ENCODE peak calls at places on chromosome 10, in six cellular contexts. One of them, this sample, is unnamed. For H3K4me1, the result is how much of the 10 kb centered on the place peaks cover.

GRCh38 chr10:34715511-34716187 is 99.4 kb downstream of the PARD3 start:
- ATAC-seq in A549: no peak
- ATAC-seq in GM12878: no peak
- ATAC-seq in K562: no peak
- ATAC-seq in HepG2: no peak
- ATAC-seq in upper lobe of left lung: no peak
- ATAC-seq in this sample: no peak

GRCh38 chr10:98098247-98098646 is 36.2 kb upstream of the R3HCC1L start:
- ATAC-seq in GM12878: no peak
- ATAC-seq in upper lobe of left lung: no peak
- ATAC-seq in K562: no peak
- ATAC-seq in HepG2: no peak
- ATAC-seq in A549: no peak
- ATAC-seq in this sample: no peak

GRCh38 chr10:4278161-4278560 is 493.2 kb upstream of the KLF6 start:
- ATAC-seq in GM12878: no peak
- ATAC-seq in HepG2: no peak
- ATAC-seq in K562: no peak
- ATAC-seq in A549: no peak
- ATAC-seq in upper lobe of left lung: no peak
- ATAC-seq in this sample: no peak

GRCh38 chr10:6399879-6400278 is 180.2 kb downstream of the PRKCQ start:
- ATAC-seq in GM12878: no peak
- ATAC-seq in HepG2: no peak
- ATAC-seq in K562: no peak
- ATAC-seq in A549: no peak
- ATAC-seq in upper lobe of left lung: no peak
- ATAC-seq in this sample: no peak

GRCh38 chr10:43598447-43598846 is 7.8 kb upstream of the ZNF485 start:
- ATAC-seq in HepG2: no peak
- ATAC-seq in GM12878: no peak
- ATAC-seq in upper lobe of left lung: no peak
- ATAC-seq in K562: no peak
- ATAC-seq in A549: no peak
- ATAC-seq in this sample: no peak

GRCh38 chr10:26269754-26270153 is 53.2 kb downstream of the GAD2 start:
- ATAC-seq in K562: peak
- ATAC-seq in GM12878: peak
- ATAC-seq in A549: peak
- ATAC-seq in upper lobe of left lung: no peak
- ATAC-seq in HepG2: peak
- ATAC-seq in this sample: no peak

GRCh38 chr10:97612386-97612785 is 20.9 kb downstream of the MORN4 start:
- ATAC-seq in K562: peak
- ATAC-seq in upper lobe of left lung: peak
- ATAC-seq in HepG2: peak
- ATAC-seq in A549: peak
- ATAC-seq in GM12878: peak
- ATAC-seq in this sample: peak

GRCh38 chr10:31000867-31001266 is 30.8 kb downstream of the ZNF438 start:
- ATAC-seq in GM12878: no peak
- ATAC-seq in A549: no peak
- ATAC-seq in upper lobe of left lung: peak
- ATAC-seq in HepG2: no peak
- ATAC-seq in K562: no peak
- ATAC-seq in this sample: no peak

GRCh38 chr10:52609071-52609470 is 163.5 kb downstream of the MBL2 start:
- ATAC-seq in HepG2: no peak
- ATAC-seq in upper lobe of left lung: no peak
- ATAC-seq in K562: no peak
- ATAC-seq in GM12878: no peak
- ATAC-seq in A549: no peak
- ATAC-seq in this sample: no peak

GRCh38 chr10:35217458-35217857 is 90.8 kb downstream of the CREM start:
- ATAC-seq in HepG2: no peak
- ATAC-seq in upper lobe of left lung: peak
- ATAC-seq in A549: no peak
- ATAC-seq in GM12878: no peak
- ATAC-seq in K562: no peak
- ATAC-seq in this sample: peak

GRCh38 chr10:22697101-22697500 is 17.3 kb downstream of the PIP4K2A start:
- ATAC-seq in HepG2: no peak
- ATAC-seq in K562: no peak
- ATAC-seq in upper lobe of left lung: no peak
- ATAC-seq in GM12878: no peak
- ATAC-seq in A549: no peak
- ATAC-seq in this sample: no peak

GRCh38 chr10:119531067-119531466 is 11.5 kb downstream of the RGS10 start:
- ATAC-seq in K562: no peak
- ATAC-seq in A549: no peak
- ATAC-seq in GM12878: no peak
- ATAC-seq in upper lobe of left lung: no peak
- ATAC-seq in HepG2: peak
- ATAC-seq in this sample: peak

GRCh38 chr10:31299119-31299518 is 19.9 kb upstream of the ZEB1 start:
- ATAC-seq in HepG2: no peak
- ATAC-seq in K562: no peak
- ATAC-seq in GM12878: no peak
- ATAC-seq in A549: no peak
- ATAC-seq in upper lobe of left lung: no peak
- ATAC-seq in this sample: no peak

GRCh38 chr10:118340486-118340885 is 1.6 kb downstream of the FAM204A start:
- ATAC-seq in A549: no peak
- ATAC-seq in upper lobe of left lung: peak
- ATAC-seq in GM12878: peak
- ATAC-seq in K562: no peak
- ATAC-seq in HepG2: no peak
- ATAC-seq in this sample: no peak

GRCh38 chr10:70053212-70053895 is 708 bp downstream of the MACROH2A2 start:
- ATAC-seq in A549: peak
- ATAC-seq in upper lobe of left lung: peak
- ATAC-seq in GM12878: no peak
- ATAC-seq in HepG2: peak
- ATAC-seq in K562: no peak
- ATAC-seq in this sample: peak

GRCh38 chr10:7071421-7071820 is 339.4 kb downstream of the SFMBT2 start:
- ATAC-seq in HepG2: no peak
- ATAC-seq in A549: no peak
- ATAC-seq in K562: no peak
- ATAC-seq in upper lobe of left lung: no peak
- ATAC-seq in GM12878: no peak
- ATAC-seq in this sample: no peak

GRCh38 chr10:62501547-62501946 is 127.4 kb downstream of the ZNF365 start:
- ATAC-seq in A549: no peak
- ATAC-seq in upper lobe of left lung: no peak
- ATAC-seq in HepG2: no peak
- ATAC-seq in K562: no peak
- ATAC-seq in GM12878: no peak
- ATAC-seq in this sample: no peak

GRCh38 chr10:131744356-131744755 is 156.5 kb upstream of the PPP2R2D start:
- ATAC-seq in upper lobe of left lung: no peak
- ATAC-seq in HepG2: no peak
- ATAC-seq in A549: no peak
- ATAC-seq in K562: no peak
- ATAC-seq in GM12878: no peak
- ATAC-seq in this sample: no peak

GRCh38 chr10:73875139-73875475 is 752 bp upstream of the CAMK2G start:
- ATAC-seq in K562: no peak
- ATAC-seq in A549: no peak
- ATAC-seq in upper lobe of left lung: no peak
- ATAC-seq in GM12878: peak
- ATAC-seq in HepG2: no peak
- ATAC-seq in this sample: no peak

GRCh38 chr10:91759581-91759986 is 38.6 kb upstream of the TNKS2 start:
- ATAC-seq in HepG2: no peak
- ATAC-seq in K562: no peak
- ATAC-seq in upper lobe of left lung: no peak
- ATAC-seq in A549: no peak
- ATAC-seq in GM12878: peak
- ATAC-seq in this sample: no peak

GRCh38 chr10:14532473-14533251 is 201.9 kb upstream of the FRMD4A start:
- ATAC-seq in A549: peak
- ATAC-seq in K562: no peak
- ATAC-seq in HepG2: peak
- ATAC-seq in upper lobe of left lung: no peak
- ATAC-seq in GM12878: no peak
- ATAC-seq in this sample: no peak

GRCh38 chr10:120838941-120839340 is 12.2 kb upstream of the WDR11 start:
- ATAC-seq in A549: no peak
- ATAC-seq in GM12878: no peak
- ATAC-seq in upper lobe of left lung: no peak
- ATAC-seq in K562: no peak
- ATAC-seq in HepG2: no peak
- ATAC-seq in this sample: no peak

GRCh38 chr10:129766611-129767550 is 197.2 kb downstream of the EBF3 start:
- ATAC-seq in K562: peak
- ATAC-seq in upper lobe of left lung: no peak
- ATAC-seq in GM12878: no peak
- ATAC-seq in A549: no peak
- ATAC-seq in HepG2: no peak
- ATAC-seq in this sample: no peak

GRCh38 chr10:73898730-73899400 is 12.1 kb upstream of the PLAU start:
- ATAC-seq in K562: no peak
- ATAC-seq in GM12878: no peak
- ATAC-seq in upper lobe of left lung: peak
- ATAC-seq in HepG2: no peak
- ATAC-seq in A549: no peak
- ATAC-seq in this sample: no peak

GRCh38 chr10:21292763-21293517 is 232.5 kb downstream of the SKIDA1 start:
- ATAC-seq in upper lobe of left lung: peak
- ATAC-seq in A549: peak
- ATAC-seq in GM12878: peak
- ATAC-seq in HepG2: peak
- ATAC-seq in K562: peak
- ATAC-seq in this sample: peak

GRCh38 chr10:35690534-35690933 is 48.4 kb upstream of the FZD8 start:
- ATAC-seq in HepG2: no peak
- ATAC-seq in GM12878: no peak
- ATAC-seq in K562: no peak
- ATAC-seq in upper lobe of left lung: no peak
- ATAC-seq in A549: no peak
- ATAC-seq in this sample: no peak

GRCh38 chr10:6470894-6471618 is 109.0 kb downstream of the PRKCQ start:
- ATAC-seq in upper lobe of left lung: no peak
- ATAC-seq in HepG2: no peak
- ATAC-seq in GM12878: no peak
- ATAC-seq in K562: no peak
- ATAC-seq in A549: no peak
- ATAC-seq in this sample: no peak

GRCh38 chr10:123795846-123796590 is 95.6 kb downstream of the CPXM2 start:
- ATAC-seq in A549: no peak
- ATAC-seq in HepG2: no peak
- ATAC-seq in GM12878: no peak
- ATAC-seq in upper lobe of left lung: no peak
- ATAC-seq in K562: no peak
- ATAC-seq in this sample: no peak

GRCh38 chr10:113982745-113983144 is 60.9 kb upstream of the ADRB1 start:
- ATAC-seq in HepG2: no peak
- ATAC-seq in K562: no peak
- ATAC-seq in A549: no peak
- ATAC-seq in upper lobe of left lung: peak
- ATAC-seq in GM12878: peak
- ATAC-seq in this sample: no peak

GRCh38 chr10:72059843-72060822 is 28.2 kb downstream of the SPOCK2 start:
- ATAC-seq in upper lobe of left lung: no peak
- ATAC-seq in A549: no peak
- ATAC-seq in HepG2: no peak
- ATAC-seq in GM12878: peak
- ATAC-seq in K562: peak
- ATAC-seq in this sample: no peak

GRCh38 chr10:22433875-22434274 is 88.6 kb downstream of the SPAG6 start:
- ATAC-seq in GM12878: no peak
- ATAC-seq in HepG2: no peak
- ATAC-seq in upper lobe of left lung: peak
- ATAC-seq in A549: peak
- ATAC-seq in K562: no peak
- ATAC-seq in this sample: peak

GRCh38 chr10:63344269-63344668 is 121.5 kb downstream of the JMJD1C start:
- ATAC-seq in K562: no peak
- ATAC-seq in A549: no peak
- ATAC-seq in HepG2: no peak
- ATAC-seq in upper lobe of left lung: no peak
- ATAC-seq in GM12878: peak
- ATAC-seq in this sample: no peak

GRCh38 chr10:44689368-44689767 is 221.8 kb upstream of the TMEM72 start:
- ATAC-seq in K562: peak
- ATAC-seq in upper lobe of left lung: no peak
- ATAC-seq in A549: no peak
- ATAC-seq in GM12878: no peak
- ATAC-seq in HepG2: peak
- ATAC-seq in this sample: no peak
- TF ChIP-seq CTCF in K562: no peak
- TF ChIP-seq CTCF in upper lobe of left lung: no peak
- TF ChIP-seq CTCF in A549: no peak
- TF ChIP-seq CTCF in GM12878: no peak
- TF ChIP-seq CTCF in HepG2: peak
- TF ChIP-seq CTCF in this sample: no peak

GRCh38 chr10:79326361-79327089 is 20.7 kb upstream of the PPIF start:
- ATAC-seq in K562: no peak
- ATAC-seq in upper lobe of left lung: no peak
- ATAC-seq in A549: no peak
- ATAC-seq in HepG2: no peak
- ATAC-seq in GM12878: no peak
- ATAC-seq in this sample: no peak
- TF ChIP-seq EP300 in K562: no peak
- TF ChIP-seq EP300 in upper lobe of left lung: no peak
- TF ChIP-seq EP300 in A549: no peak
- TF ChIP-seq EP300 in HepG2: no peak
- TF ChIP-seq EP300 in GM12878: no peak
- TF ChIP-seq EP300 in this sample: no peak

GRCh38 chr10:11205026-11205772 is 187.5 kb downstream of the CELF2 start:
- ATAC-seq in upper lobe of left lung: no peak
- ATAC-seq in GM12878: no peak
- ATAC-seq in HepG2: no peak
- ATAC-seq in K562: no peak
- ATAC-seq in A549: no peak
- ATAC-seq in this sample: no peak
- H3K4me1 ChIP-seq in upper lobe of left lung: under half
- H3K4me1 ChIP-seq in GM12878: half or more
- H3K4me1 ChIP-seq in HepG2: under half
- H3K4me1 ChIP-seq in K562: under half
- H3K4me1 ChIP-seq in A549: under half
- H3K4me1 ChIP-seq in this sample: under half

DNA sequence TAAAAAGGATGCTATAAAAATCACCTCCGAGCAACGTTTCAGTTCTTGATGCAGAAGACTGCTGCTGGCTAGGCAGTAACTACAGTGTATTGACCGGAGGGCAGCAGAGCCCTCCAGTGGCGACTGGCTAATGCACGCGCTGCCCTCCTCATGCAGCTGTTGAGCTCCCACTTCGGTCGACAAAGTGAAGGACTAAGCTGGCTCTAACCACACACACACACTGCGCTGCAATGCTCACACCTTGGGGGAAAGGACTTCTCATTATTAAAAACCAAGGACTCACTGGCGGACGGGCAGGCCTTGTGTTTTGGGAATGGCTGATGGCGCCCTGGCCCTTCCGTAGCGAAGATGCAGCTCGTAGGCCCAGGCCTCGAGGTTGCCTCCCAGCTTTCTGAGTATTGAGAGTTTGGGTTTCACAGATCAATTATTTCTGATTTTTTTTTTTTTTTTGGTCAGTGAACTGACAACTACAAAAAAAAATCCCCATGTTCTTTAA is 120.9 kb upstream of the DIP2C start:
- ATAC-seq in upper lobe of left lung: peak
- ATAC-seq in K562: peak
- ATAC-seq in GM12878: peak
- ATAC-seq in HepG2: peak
- ATAC-seq in A549: no peak
- ATAC-seq in this sample: no peak
- TF ChIP-seq CTCF in upper lobe of left lung: no peak
- TF ChIP-seq CTCF in K562: peak
- TF ChIP-seq CTCF in GM12878: peak
- TF ChIP-seq CTCF in HepG2: peak
- TF ChIP-seq CTCF in A549: peak
- TF ChIP-seq CTCF in this sample: no peak

This sample was measured in gastroesophageal sphincter.